ENCODE peak calls at places on chromosomes 2 and 18, in five cellular contexts. O, A, X, I and C are unnamed samples.

GRCh38 chr18:56245856-56246575 is 392.4 kb downstream of the TXNL1 start:
- DNase-seq in A (peak; percentile 25), I (no peak), X (peak; percentile 80), O (peak; percentile 5), C (no peak)

GRCh38 chr18:75827781-75828274 is 400.3 kb upstream of the SMIM21 start:
- DNase-seq in A (no peak), X (no peak), O (no peak), I (no peak), C (no peak)

GRCh38 chr18:57627488-57627887 is 5.9 kb upstream of the NARS1 start:
- DNase-seq in X (no peak), I (no peak), A (no peak), O (peak; percentile 46), C (no peak)

GRCh38 chr2:218262631-218263586 is 2.1 kb downstream of the GPBAR1 start:
- DNase-seq in O (no peak), X (no peak), I (no peak), A (no peak), C (no peak)

GRCh38 chr2:120596990-120597594 is 138.6 kb upstream of the GLI2 start:
- DNase-seq in I (peak; percentile 14), X (peak; percentile 71), A (no peak), O (no peak), C (peak; percentile 36)

GRCh38 chr18:12766986-12767433 is 64.2 kb downstream of the PSMG2 start:
- DNase-seq in O (no peak), I (peak; percentile 34), A (no peak), X (no peak), C (no peak)

GRCh38 chr2:150630587-150631235 is 143.2 kb upstream of the RND3 start:
- DNase-seq in O (no peak), A (no peak), I (peak; percentile 50), X (peak; percentile 69), C (no peak)

GRCh38 chr2:120350801-120351324 is 4.9 kb downstream of the INHBB start:
- DNase-seq in A (no peak), O (no peak), X (no peak), I (no peak), C (no peak)

GRCh38 chr2:120820885-120821279 is 85.2 kb downstream of the GLI2 start:
- DNase-seq in A (no peak), O (no peak), I (no peak), X (no peak), C (no peak)

GRCh38 chr2:239163306-239164070 is 237.3 kb downstream of the HDAC4 start:
- DNase-seq in I (no peak), X (no peak), O (no peak), A (no peak), C (peak; percentile 6)

GRCh38 chr2:86301711-86302202 is 35.7 kb downstream of the REEP1 start:
- DNase-seq in I (no peak), O (no peak), A (no peak), X (peak; percentile 96), C (no peak)

GRCh38 chr2:98123286-98123685 is 36.3 kb downstream of the VWA3B start:
- DNase-seq in I (peak; percentile 9), O (no peak), X (no peak), A (peak; percentile 45), C (no peak)

GRCh38 chr2:75657794-75658193 is 11.2 kb downstream of the MRPL19 start:
- DNase-seq in A (no peak), O (no peak), X (no peak), I (no peak), C (no peak)

GRCh38 chr2:169705927-169706326 is 11.7 kb downstream of the PHOSPHO2 start:
- DNase-seq in I (no peak), O (no peak), X (no peak), A (no peak), C (no peak)

GRCh38 chr2:68152651-68153347 is 4.9 kb upstream of the PNO1 start:
- DNase-seq in A (no peak), O (no peak), X (no peak), I (no peak), C (no peak)

GRCh38 chr2:138212434-138212833 is 248.2 kb downstream of the HNMT start:
- DNase-seq in O (no peak), X (no peak), I (no peak), A (no peak), C (no peak)

GRCh38 chr2:74357627-74358026 is 14.4 kb upstream of the SLC4A5 start:
- DNase-seq in I (no peak), A (no peak), O (no peak), X (no peak), C (no peak)

GRCh38 chr2:241808701-241809382 is at the start of gene NEU4:
- DNase-seq in O (peak; percentile 5), I (no peak), A (no peak), X (peak; percentile 71), C (no peak)

GRCh38 chr2:38620282-38620977 is 17.7 kb upstream of the HNRNPLL start:
- DNase-seq in I (no peak), X (peak; percentile 63), O (peak; percentile 67), A (no peak), C (no peak)

GRCh38 chr2:26724004-26724750 is 31.7 kb downstream of the KCNK3 start:
- DNase-seq in O (peak; percentile 92), X (peak; percentile 84), A (no peak), I (no peak), C (no peak)